ENCODE peak calls at places on chromosome 2, in ten cellular contexts. I, C, V, W, J, Z, M, X, Q and G are unnamed samples.

GRCh38 chr2:101114815-101115214 is 36.4 kb downstream of the TBC1D8 start:
- DNase-seq in I (no peak), C (no peak), V (peak), W (no peak), J (no peak), Z (no peak), M (peak), X (no peak), Q (no peak), G (peak)

GRCh38 chr2:223057545-223057944 is 5.6 kb downstream of the KCNE4 start:
- DNase-seq in I (no peak), C (no peak), V (no peak), W (no peak), J (no peak), Z (no peak), M (no peak), X (no peak), Q (peak), G (no peak)

GRCh38 chr2:44136186-44136585 is 32.5 kb upstream of the PPM1B start:
- DNase-seq in I (no peak), C (no peak), V (no peak), W (peak), J (no peak), Z (no peak), M (no peak), X (peak), Q (peak), G (no peak)

GRCh38 chr2:150376627-150377335 is 110.7 kb downstream of the RND3 start:
- DNase-seq in I (no peak), C (no peak), V (peak), W (peak), J (no peak), Z (no peak), M (no peak), X (peak), Q (peak), G (no peak)

GRCh38 chr2:72118951-72119350 is 28.7 kb downstream of the CYP26B1 start:
- DNase-seq in I (no peak), C (no peak), V (no peak), W (no peak), J (no peak), Z (no peak), M (no peak), X (no peak), Q (no peak), G (no peak)

GRCh38 chr2:105038383-105039061 is 653 bp downstream of the MRPS9 start:
- DNase-seq in I (peak), C (no peak), V (no peak), W (no peak), J (peak), Z (no peak), M (peak), X (no peak), Q (no peak), G (no peak)

GRCh38 chr2:98126061-98126460 is 39.1 kb downstream of the VWA3B start:
- DNase-seq in I (no peak), C (no peak), V (no peak), W (no peak), J (no peak), Z (no peak), M (no peak), X (no peak), Q (peak), G (no peak)

GRCh38 chr2:229300814-229301213 is 29.7 kb upstream of the PID1 start:
- DNase-seq in I (no peak), C (no peak), V (no peak), W (peak), J (no peak), Z (no peak), M (no peak), X (no peak), Q (peak), G (peak)

GRCh38 chr2:33559986-33560385 is 39.1 kb downstream of the FAM98A start:
- DNase-seq in I (no peak), C (no peak), V (no peak), W (no peak), J (no peak), Z (no peak), M (no peak), X (no peak), Q (no peak), G (no peak)

GRCh38 chr2:164993287-164994016 is 38.1 kb upstream of the SLC38A11 start:
- DNase-seq in I (no peak), C (no peak), V (no peak), W (no peak), J (no peak), Z (no peak), M (no peak), X (no peak), Q (no peak), G (no peak)
- TF ChIP-seq CTCF in I (no peak), C (no peak), V (no peak), W (no peak), J (no peak), Z (no peak), M (no peak), X (no peak), Q (no peak), G (no peak)

DNA sequence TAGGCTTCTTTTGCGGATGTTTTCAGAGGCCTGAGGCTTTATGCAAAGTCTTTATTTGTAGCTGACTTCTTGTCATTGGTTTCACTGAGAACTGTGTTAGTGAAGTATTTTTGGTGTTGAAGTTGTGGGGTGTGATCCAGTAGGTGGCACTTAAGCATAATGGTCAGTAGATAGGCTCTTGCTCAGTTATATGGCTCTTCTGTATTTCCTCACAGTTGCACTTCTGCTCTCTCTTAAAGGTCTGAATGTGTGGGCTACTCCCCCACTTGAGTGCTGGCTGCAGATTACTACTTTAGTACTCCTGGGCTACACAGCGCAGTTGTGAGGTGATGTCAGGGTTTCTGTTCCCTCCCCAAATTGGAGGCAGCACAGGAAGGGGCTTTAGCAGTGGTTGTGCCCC is 133.8 kb upstream of the SCN7A start:
- DNase-seq in I (no peak), C (no peak), V (no peak), W (no peak), J (no peak), Z (no peak), M (no peak), X (no peak), Q (no peak), G (no peak)
- TF ChIP-seq CTCF in I (no peak), C (no peak), V (no peak), W (no peak), J (no peak), Z (no peak), M (no peak), X (no peak), Q (peak), G (no peak)

DNA sequence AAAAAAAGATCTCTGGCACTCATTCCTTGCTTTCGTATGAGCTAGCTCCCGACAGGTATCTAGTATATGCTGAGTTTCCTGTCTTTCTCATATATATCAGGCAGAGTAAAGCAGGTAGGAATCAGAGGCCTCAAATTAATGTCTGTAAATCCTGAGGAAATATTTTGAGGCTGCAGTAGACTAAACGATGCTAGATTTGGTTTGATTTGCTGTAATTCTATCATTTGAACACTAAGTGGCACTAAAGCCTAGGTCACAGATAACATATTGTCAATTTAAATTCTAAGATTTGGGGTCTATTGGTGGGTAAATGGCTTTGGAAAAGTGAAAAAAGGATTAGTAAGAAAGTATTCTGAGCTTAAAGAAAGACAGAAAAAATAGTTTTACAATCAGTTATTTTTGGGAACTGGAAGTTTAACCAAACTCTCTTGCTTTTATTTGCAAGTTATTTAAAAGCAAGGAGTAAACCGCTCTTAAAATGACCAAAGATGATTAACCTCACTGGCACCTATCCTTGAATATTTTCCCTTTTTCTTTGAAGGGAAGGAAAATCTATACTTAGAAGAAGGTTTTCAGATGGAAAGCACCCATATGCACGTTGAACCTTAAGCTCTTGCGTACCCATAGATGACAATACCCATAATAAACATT is 37.6 kb upstream of the SLC4A10 start:
- DNase-seq in I (peak), C (no peak), V (no peak), W (peak), J (peak), Z (no peak), M (no peak), X (peak), Q (peak), G (no peak)
- TF ChIP-seq CTCF in I (peak), C (no peak), V (peak), W (peak), J (peak), Z (peak), M (no peak), X (peak), Q (peak), G (peak)

GRCh38 chr2:181077128-181077709 is 96.8 kb downstream of the UBE2E3 start:
- DNase-seq in I (peak), C (no peak), V (no peak), W (peak), J (peak), Z (peak), M (no peak), X (peak), Q (peak), G (no peak)
- TF ChIP-seq CTCF in I (peak), C (no peak), V (peak), W (peak), J (peak), Z (peak), M (no peak), X (peak), Q (peak), G (peak)

GRCh38 chr2:159476329-159476728 is 140.0 kb downstream of the BAZ2B start:
- DNase-seq in I (no peak), C (no peak), V (no peak), W (no peak), J (no peak), Z (no peak), M (no peak), X (no peak), Q (no peak), G (no peak)

GRCh38 chr2:159475793-159476192 is 140.6 kb downstream of the BAZ2B start:
- DNase-seq in I (no peak), C (no peak), V (no peak), W (no peak), J (no peak), Z (no peak), M (no peak), X (no peak), Q (no peak), G (no peak)

GRCh38 chr2:159468257-159468656 is 148.1 kb downstream of the BAZ2B start:
- DNase-seq in I (no peak), C (no peak), V (no peak), W (no peak), J (no peak), Z (no peak), M (no peak), X (no peak), Q (no peak), G (no peak)

GRCh38 chr2:159471340-159471739 is 145.0 kb downstream of the BAZ2B start:
- DNase-seq in I (no peak), C (no peak), V (no peak), W (no peak), J (no peak), Z (no peak), M (no peak), X (no peak), Q (no peak), G (no peak)
- TF ChIP-seq CTCF in I (no peak), C (no peak), V (no peak), W (no peak), J (no peak), Z (no peak), M (no peak), X (no peak), Q (no peak), G (no peak)

DNA sequence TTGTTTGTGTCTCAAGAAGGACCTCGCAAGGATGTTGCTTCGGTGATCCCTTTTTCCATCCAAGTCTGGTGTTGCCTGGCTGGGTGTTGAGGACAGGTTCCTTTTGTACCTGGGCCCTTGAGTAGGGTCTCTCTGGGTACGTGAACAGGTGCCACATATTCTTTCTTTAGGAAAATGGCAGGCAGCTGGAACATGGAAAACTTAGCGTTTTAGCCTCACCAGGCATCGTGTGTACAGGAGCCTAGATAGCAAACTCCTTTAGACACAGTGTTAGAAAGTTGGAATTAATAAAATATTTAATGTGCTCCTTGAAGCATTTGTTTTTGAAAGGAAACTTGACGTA is 54.3 kb upstream of the RBM44 start:
- DNase-seq in I (no peak), C (no peak), V (no peak), W (no peak), J (no peak), Z (no peak), M (no peak), X (no peak), Q (no peak), G (no peak)
- TF ChIP-seq CTCF in I (no peak), C (no peak), V (no peak), W (no peak), J (no peak), Z (no peak), M (no peak), X (no peak), Q (no peak), G (no peak)